ENCODE peak calls at places on chromosomes 16 and 17, in six cellular contexts. One of them, this sample, is unnamed.

GRCh38 chr16:57435838-57436237 is 11.3 kb downstream of the CIAPIN1 start:
- DNase-seq in body of pancreas: no peak
- DNase-seq in adrenal gland: no peak
- DNase-seq in transverse colon: no peak
- DNase-seq in A549: no peak
- DNase-seq in gastrocnemius medialis: no peak
- DNase-seq in this sample: no peak

GRCh38 chr17:1399366-1399678 is 700 bp downstream of the YWHAE start:
- DNase-seq in body of pancreas: no peak
- DNase-seq in adrenal gland: no peak
- DNase-seq in transverse colon: no peak
- DNase-seq in A549: no peak
- DNase-seq in gastrocnemius medialis: no peak
- DNase-seq in this sample: peak; percentile 84

GRCh38 chr17:36686123-36686669 is 84.8 kb downstream of the MRM1 start:
- DNase-seq in body of pancreas: no peak
- DNase-seq in adrenal gland: no peak
- DNase-seq in transverse colon: no peak
- DNase-seq in A549: no peak
- DNase-seq in gastrocnemius medialis: no peak
- DNase-seq in this sample: no peak

GRCh38 chr16:80976946-80977345 is 29.7 kb downstream of the CMC2 start:
- DNase-seq in body of pancreas: no peak
- DNase-seq in adrenal gland: no peak
- DNase-seq in transverse colon: no peak
- DNase-seq in A549: no peak
- DNase-seq in gastrocnemius medialis: no peak
- DNase-seq in this sample: no peak

GRCh38 chr17:73343739-73344454 is 32.1 kb upstream of the CDC42EP4 start:
- DNase-seq in body of pancreas: no peak
- DNase-seq in adrenal gland: no peak
- DNase-seq in transverse colon: no peak
- DNase-seq in A549: no peak
- DNase-seq in gastrocnemius medialis: no peak
- DNase-seq in this sample: no peak

GRCh38 chr16:1290860-1291575 is 18.4 kb upstream of the UBE2I start:
- DNase-seq in body of pancreas: no peak
- DNase-seq in adrenal gland: no peak
- DNase-seq in transverse colon: no peak
- DNase-seq in A549: no peak
- DNase-seq in gastrocnemius medialis: no peak
- DNase-seq in this sample: no peak

GRCh38 chr17:29124931-29125270 is 55.3 kb downstream of the MYO18A start:
- DNase-seq in body of pancreas: peak; percentile 86
- DNase-seq in adrenal gland: peak; percentile 69
- DNase-seq in transverse colon: peak; percentile 80
- DNase-seq in A549: no peak
- DNase-seq in gastrocnemius medialis: peak; percentile 93
- DNase-seq in this sample: peak; percentile 82

GRCh38 chr16:79146-80054 is 1.4 kb downstream of the MPG start:
- DNase-seq in body of pancreas: no peak
- DNase-seq in adrenal gland: no peak
- DNase-seq in transverse colon: no peak
- DNase-seq in A549: no peak
- DNase-seq in gastrocnemius medialis: no peak
- DNase-seq in this sample: no peak

GRCh38 chr16:17364319-17365210 is 106.2 kb downstream of the XYLT1 start:
- DNase-seq in body of pancreas: peak; percentile 37
- DNase-seq in adrenal gland: no peak
- DNase-seq in transverse colon: no peak
- DNase-seq in A549: no peak
- DNase-seq in gastrocnemius medialis: no peak
- DNase-seq in this sample: no peak

GRCh38 chr17:45702666-45703266 is 81.4 kb upstream of the CRHR1 start:
- DNase-seq in body of pancreas: no peak
- DNase-seq in adrenal gland: no peak
- DNase-seq in transverse colon: no peak
- DNase-seq in A549: peak; percentile 37
- DNase-seq in gastrocnemius medialis: no peak
- DNase-seq in this sample: no peak

GRCh38 chr17:32693135-32693897 is 183.6 kb downstream of the MYO1D start:
- DNase-seq in body of pancreas: no peak
- DNase-seq in adrenal gland: no peak
- DNase-seq in transverse colon: no peak
- DNase-seq in A549: no peak
- DNase-seq in gastrocnemius medialis: no peak
- DNase-seq in this sample: no peak

GRCh38 chr17:59617141-59617757 is 2.4 kb upstream of the CLTC start:
- DNase-seq in body of pancreas: no peak
- DNase-seq in adrenal gland: no peak
- DNase-seq in transverse colon: no peak
- DNase-seq in A549: no peak
- DNase-seq in gastrocnemius medialis: no peak
- DNase-seq in this sample: peak; percentile 67

GRCh38 chr17:61425682-61426481 is 26.2 kb downstream of the TBX2 start:
- DNase-seq in body of pancreas: no peak
- DNase-seq in adrenal gland: no peak
- DNase-seq in transverse colon: no peak
- DNase-seq in A549: peak; percentile 69
- DNase-seq in gastrocnemius medialis: no peak
- DNase-seq in this sample: no peak

GRCh38 chr17:31560836-31561235 is 169.4 kb downstream of the RAB11FIP4 start:
- DNase-seq in body of pancreas: no peak
- DNase-seq in adrenal gland: no peak
- DNase-seq in transverse colon: no peak
- DNase-seq in A549: no peak
- DNase-seq in gastrocnemius medialis: no peak
- DNase-seq in this sample: no peak

GRCh38 chr17:32719702-32720101 is 157.2 kb downstream of the MYO1D start:
- DNase-seq in body of pancreas: no peak
- DNase-seq in adrenal gland: no peak
- DNase-seq in transverse colon: no peak
- DNase-seq in A549: no peak
- DNase-seq in gastrocnemius medialis: no peak
- DNase-seq in this sample: no peak

GRCh38 chr16:17222756-17223411 is 247.9 kb downstream of the XYLT1 start:
- DNase-seq in body of pancreas: peak; percentile 41
- DNase-seq in adrenal gland: peak; percentile 72
- DNase-seq in transverse colon: peak; percentile 17
- DNase-seq in A549: no peak
- DNase-seq in gastrocnemius medialis: peak; percentile 31
- DNase-seq in this sample: no peak

GRCh38 chr17:56185491-56185890 is 32.2 kb downstream of the ANKFN1 start:
- DNase-seq in body of pancreas: no peak
- DNase-seq in adrenal gland: no peak
- DNase-seq in transverse colon: no peak
- DNase-seq in A549: no peak
- DNase-seq in gastrocnemius medialis: no peak
- DNase-seq in this sample: no peak

DNA sequence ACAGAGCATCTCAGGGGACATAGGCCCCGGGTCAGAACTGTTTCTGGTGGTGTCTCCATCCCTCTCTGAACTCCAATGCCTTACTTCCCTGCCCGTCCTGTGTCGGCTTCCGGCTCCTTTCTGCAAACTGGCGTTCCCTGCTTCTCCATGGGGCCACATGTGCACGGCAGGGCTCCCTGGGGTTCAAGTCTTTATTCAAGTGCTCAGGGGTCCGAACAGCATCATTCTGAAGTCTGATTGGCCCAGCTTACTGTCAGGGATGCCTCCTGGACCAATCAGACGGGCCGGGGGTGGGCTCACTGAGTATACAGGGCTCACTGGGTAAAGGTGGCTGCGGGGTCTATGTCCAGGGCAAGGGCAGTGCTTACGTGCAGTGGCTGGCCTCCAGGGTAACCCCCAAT is 17.1 kb downstream of the C16orf82 start:
- DNase-seq in body of pancreas: no peak
- DNase-seq in adrenal gland: no peak
- DNase-seq in transverse colon: no peak
- DNase-seq in A549: no peak
- DNase-seq in gastrocnemius medialis: no peak
- DNase-seq in this sample: no peak
- TF ChIP-seq POLR2A in body of pancreas: no peak
- TF ChIP-seq POLR2A in adrenal gland: no peak
- TF ChIP-seq POLR2A in transverse colon: no peak
- TF ChIP-seq POLR2A in A549: no peak
- TF ChIP-seq POLR2A in gastrocnemius medialis: no peak
- TF ChIP-seq POLR2A in this sample: no peak

GRCh38 chr17:75270218-75270965 is 639 bp downstream of the MIF4GD start:
- DNase-seq in body of pancreas: peak; percentile 81
- DNase-seq in adrenal gland: peak; percentile 83
- DNase-seq in transverse colon: peak; percentile 78
- DNase-seq in A549: peak; percentile 87
- DNase-seq in gastrocnemius medialis: peak; percentile 93
- DNase-seq in this sample: peak; percentile 78
- TF ChIP-seq POLR2A in body of pancreas: peak; percentile 8
- TF ChIP-seq POLR2A in adrenal gland: no peak
- TF ChIP-seq POLR2A in transverse colon: peak; percentile 75
- TF ChIP-seq POLR2A in A549: peak; percentile 33
- TF ChIP-seq POLR2A in gastrocnemius medialis: peak; percentile 58
- TF ChIP-seq POLR2A in this sample: no peak

GRCh38 chr16:69328854-69329316 is 1.5 kb downstream of the PDF start:
- DNase-seq in body of pancreas: no peak
- DNase-seq in adrenal gland: peak; percentile 65
- DNase-seq in transverse colon: no peak
- DNase-seq in A549: no peak
- DNase-seq in gastrocnemius medialis: no peak
- DNase-seq in this sample: peak; percentile 16

GRCh38 chr16:69329369-69330285 is 761 bp downstream of the PDF start:
- DNase-seq in body of pancreas: peak; percentile 49
- DNase-seq in adrenal gland: peak; percentile 67
- DNase-seq in transverse colon: peak; percentile 39
- DNase-seq in A549: no peak
- DNase-seq in gastrocnemius medialis: no peak
- DNase-seq in this sample: peak; percentile 72

GRCh38 chr16:69327585-69328310 is 2.6 kb downstream of the PDF start:
- DNase-seq in body of pancreas: no peak
- DNase-seq in adrenal gland: peak; percentile 54
- DNase-seq in transverse colon: no peak
- DNase-seq in A549: no peak
- DNase-seq in gastrocnemius medialis: no peak
- DNase-seq in this sample: no peak

GRCh38 chr16:69326172-69326873 is 4.1 kb downstream of the PDF start:
- DNase-seq in body of pancreas: no peak
- DNase-seq in adrenal gland: peak; percentile 46
- DNase-seq in transverse colon: peak; percentile 62
- DNase-seq in A549: no peak
- DNase-seq in gastrocnemius medialis: peak; percentile 79
- DNase-seq in this sample: no peak

DNA sequence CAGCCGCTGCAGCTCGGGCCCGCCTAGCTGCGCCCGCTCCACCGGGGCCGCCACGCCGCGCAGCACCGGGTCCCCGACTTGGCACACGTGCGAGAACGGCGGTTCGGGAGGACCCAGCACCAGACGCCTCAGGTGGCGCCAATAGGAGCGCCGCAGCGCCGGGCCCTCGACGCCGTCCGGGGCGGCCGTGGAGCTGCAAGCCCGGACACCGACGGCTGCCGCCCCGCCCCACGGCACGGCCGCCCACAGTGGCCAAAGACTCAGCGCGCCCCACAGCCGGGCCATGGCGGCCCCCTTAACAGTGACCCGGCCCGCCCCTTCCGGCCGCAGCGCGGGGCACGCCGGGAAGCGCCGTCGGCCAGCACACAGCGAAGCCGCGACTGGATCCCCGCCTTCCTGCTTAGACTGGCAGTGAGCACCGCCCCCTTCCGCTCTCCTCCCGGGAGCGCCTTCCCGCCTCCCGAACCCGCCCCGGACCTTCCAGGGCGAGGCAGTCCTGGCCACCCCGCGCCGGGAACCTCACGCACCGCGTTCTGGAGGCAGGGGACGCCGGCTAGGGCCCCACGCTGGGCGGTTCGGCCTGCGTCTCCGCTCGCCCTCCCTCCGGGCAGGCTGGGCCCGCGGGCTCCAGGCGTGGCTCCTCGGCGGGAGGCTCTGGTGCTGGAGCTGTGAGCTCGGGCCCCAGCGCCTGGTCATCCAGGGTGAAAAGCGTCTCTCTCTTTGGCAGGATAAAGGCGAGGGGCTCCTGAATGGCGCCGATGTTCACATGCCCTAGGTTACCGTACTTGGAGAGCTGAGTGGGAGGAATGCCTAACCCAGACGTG is at the start of gene PDF:
- DNase-seq in body of pancreas: peak; percentile 95
- DNase-seq in adrenal gland: peak; percentile 96
- DNase-seq in transverse colon: peak; percentile 95
- DNase-seq in A549: peak; percentile 93
- DNase-seq in gastrocnemius medialis: peak; percentile 89
- DNase-seq in this sample: peak; percentile 93
- TF ChIP-seq POLR2A in body of pancreas: peak; percentile 66
- TF ChIP-seq POLR2A in adrenal gland: peak; percentile 41
- TF ChIP-seq POLR2A in transverse colon: peak; percentile 87
- TF ChIP-seq POLR2A in A549: peak; percentile 87
- TF ChIP-seq POLR2A in gastrocnemius medialis: peak; percentile 84
- TF ChIP-seq POLR2A in this sample: peak; percentile 85

DNA sequence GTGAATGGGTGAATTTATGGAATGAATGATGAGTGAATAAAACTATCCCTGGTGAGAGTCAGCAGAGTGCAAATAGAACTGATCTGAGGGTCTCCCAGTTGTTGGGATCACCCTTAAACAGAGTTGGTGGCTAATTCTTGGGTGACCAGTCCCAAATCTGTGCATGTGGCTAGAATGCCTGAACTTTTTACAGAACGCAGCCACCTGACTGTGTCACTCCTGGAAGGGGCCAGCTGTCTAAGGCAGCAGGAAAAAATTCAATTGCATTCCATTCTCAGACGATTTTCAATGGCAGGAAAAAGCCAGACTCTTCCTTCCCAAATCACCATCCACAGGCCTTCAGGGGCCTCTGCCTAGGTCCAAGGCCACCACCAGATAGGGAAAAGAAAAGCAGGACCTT is 43.5 kb downstream of the BEAN1 start:
- DNase-seq in body of pancreas: no peak
- DNase-seq in adrenal gland: no peak
- DNase-seq in transverse colon: no peak
- DNase-seq in A549: no peak
- DNase-seq in gastrocnemius medialis: no peak
- DNase-seq in this sample: no peak
- TF ChIP-seq POLR2A in body of pancreas: no peak
- TF ChIP-seq POLR2A in adrenal gland: no peak
- TF ChIP-seq POLR2A in transverse colon: no peak
- TF ChIP-seq POLR2A in A549: no peak
- TF ChIP-seq POLR2A in gastrocnemius medialis: no peak
- TF ChIP-seq POLR2A in this sample: no peak

GRCh38 chr17:68047153-68047846 is 11.8 kb downstream of the KPNA2 start:
- DNase-seq in body of pancreas: no peak
- DNase-seq in adrenal gland: no peak
- DNase-seq in transverse colon: no peak
- DNase-seq in A549: no peak
- DNase-seq in gastrocnemius medialis: no peak
- DNase-seq in this sample: no peak
- TF ChIP-seq POLR2A in body of pancreas: no peak
- TF ChIP-seq POLR2A in adrenal gland: no peak
- TF ChIP-seq POLR2A in transverse colon: no peak
- TF ChIP-seq POLR2A in A549: no peak
- TF ChIP-seq POLR2A in gastrocnemius medialis: no peak
- TF ChIP-seq POLR2A in this sample: no peak

This sample was measured in erythroblast.